ENCODE peak calls at places on chromosomes 7 and 10, in ten cellular contexts. Z, C, L, T, N, S, J, O, G and I are unnamed samples.

GRCh38 chr10:88064608-88065383 is 201.4 kb downstream of the PTEN start:
- DNase-seq in C (peak; percentile 55), S (no peak), T (peak; percentile 65), N (peak; percentile 68), O (no peak), J (peak; percentile 71), Z (peak; percentile 65), L (no peak), G (no peak), I (no peak)

GRCh38 chr10:19651549-19651948 is 164.7 kb upstream of the PLXDC2 start:
- DNase-seq in C (no peak), J (no peak), G (no peak), Z (no peak), S (no peak), L (no peak), N (no peak), O (no peak), T (no peak), I (no peak)

GRCh38 chr10:70748801-70749573 is 36.2 kb downstream of the TBATA start:
- DNase-seq in T (no peak), S (no peak), G (peak; percentile 40), Z (no peak), L (no peak), O (peak; percentile 25), N (peak; percentile 16), C (no peak), J (no peak), I (no peak)

GRCh38 chr10:113000876-113001598 is 51.0 kb downstream of the TCF7L2 start:
- DNase-seq in T (peak; percentile 40), Z (no peak), O (no peak), S (peak; percentile 39), L (no peak), G (no peak), C (peak; percentile 89), N (peak; percentile 66), J (peak; percentile 24), I (no peak)

GRCh38 chr7:139915864-139916716 is 87.0 kb downstream of the TBXAS1 start:
- DNase-seq in T (peak; percentile 38), O (no peak), N (no peak), G (no peak), L (no peak), C (peak; percentile 20), J (no peak), Z (no peak), S (no peak), I (peak; percentile 5)

GRCh38 chr7:126696639-126697038 is 556.1 kb downstream of the GRM8 start:
- DNase-seq in O (no peak), C (no peak), Z (no peak), J (no peak), G (no peak), L (no peak), N (no peak), S (no peak), T (no peak), I (no peak)

GRCh38 chr10:114029655-114030054 is 14.0 kb upstream of the ADRB1 start:
- DNase-seq in O (no peak), T (no peak), Z (no peak), S (no peak), L (no peak), J (no peak), G (no peak), N (no peak), C (no peak), I (no peak)

GRCh38 chr7:94059747-94060146 is 55.6 kb upstream of the BET1 start:
- DNase-seq in Z (no peak), O (no peak), J (no peak), C (no peak), L (no peak), G (no peak), S (no peak), T (no peak), N (no peak), I (no peak)

GRCh38 chr10:129078746-129079480 is 388.1 kb upstream of the MGMT start:
- DNase-seq in J (no peak), O (no peak), Z (no peak), G (no peak), S (no peak), C (no peak), L (no peak), T (no peak), N (no peak), I (no peak)

GRCh38 chr7:105788356-105788755 is 88.0 kb downstream of the ATXN7L1 start:
- DNase-seq in S (no peak), G (no peak), C (no peak), T (no peak), J (no peak), O (no peak), N (no peak), L (no peak), Z (no peak), I (no peak)

GRCh38 chr7:152924238-152924637 is 164.7 kb downstream of the ACTR3B start:
- DNase-seq in L (no peak), T (no peak), Z (no peak), G (no peak), N (no peak), J (no peak), O (no peak), S (no peak), C (no peak), I (no peak)

GRCh38 chr7:15459018-15459621 is 102.7 kb downstream of the AGMO start:
- DNase-seq in S (no peak), J (no peak), C (no peak), G (no peak), T (no peak), L (no peak), O (no peak), N (no peak), Z (no peak), I (no peak)

GRCh38 chr10:81248846-81249245 is 626.1 kb upstream of the NRG3 start:
- DNase-seq in J (no peak), G (no peak), O (no peak), L (no peak), T (no peak), Z (no peak), N (no peak), C (no peak), S (no peak), I (no peak)

GRCh38 chr10:32937824-32938482 is 20.1 kb downstream of the ITGB1 start:
- DNase-seq in N (no peak), J (no peak), Z (no peak), C (peak; percentile 35), G (no peak), O (no peak), S (no peak), L (no peak), T (no peak), I (no peak)

GRCh38 chr7:117683736-117684135 is 189.5 kb downstream of the CTTNBP2 start:
- DNase-seq in C (no peak), S (no peak), O (no peak), G (no peak), Z (no peak), T (no peak), J (no peak), L (no peak), N (no peak), I (no peak)

GRCh38 chr10:48496831-48497792 is 107.8 kb downstream of the ARHGAP22 start:
- DNase-seq in T (no peak), C (peak; percentile 54), O (no peak), J (no peak), L (no peak), S (no peak), G (no peak), N (no peak), Z (no peak), I (no peak)

GRCh38 chr7:77940647-77941046 is 142.1 kb downstream of the PHTF2 start:
- DNase-seq in L (no peak), C (peak; percentile 44), G (no peak), T (no peak), O (no peak), S (peak; percentile 48), Z (peak; percentile 13), N (no peak), J (no peak), I (no peak)

DNA sequence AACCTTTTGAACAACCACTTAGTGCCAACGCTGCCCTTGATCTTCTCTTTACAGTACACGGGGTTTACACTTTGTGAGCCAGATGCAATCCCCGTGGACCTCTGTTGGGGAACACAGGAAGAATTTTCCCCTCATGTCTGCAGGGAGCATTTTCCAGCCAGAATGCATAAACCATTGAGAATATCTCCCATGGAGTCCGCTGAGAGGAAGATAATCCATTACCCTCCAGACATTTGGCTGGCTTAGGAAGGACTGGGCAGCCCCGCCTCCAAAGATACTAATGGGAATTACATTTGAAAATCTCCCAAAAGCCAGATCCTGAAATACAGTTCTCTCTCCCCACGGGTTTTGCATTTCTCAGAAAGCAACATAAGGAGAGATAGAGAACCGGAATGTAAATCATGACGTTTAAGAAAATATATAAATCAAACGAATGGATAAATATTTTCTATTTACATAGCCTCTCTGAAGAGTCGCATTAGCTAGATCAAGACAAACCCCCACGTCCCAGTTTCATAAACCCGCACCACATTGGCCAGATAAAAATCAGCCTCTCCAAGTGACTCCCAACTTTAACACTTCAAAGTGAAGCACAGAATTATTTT is 53.5 kb downstream of the TRIL start:
- DNase-seq in Z (no peak), C (no peak), S (peak; percentile 34), N (no peak), G (no peak), J (no peak), L (no peak), O (no peak), T (no peak), I (no peak)
- H3K4me3 ChIP-seq in Z (no peak overlapping the region), C (no peak overlapping the region), S (no peak overlapping the region), N (peak overlapping the region; percentile 40), G (peak overlapping the region; percentile 34), J (peak overlapping the region; percentile 43), L (no peak overlapping the region), O (no peak overlapping the region), T (no peak overlapping the region), I (no peak overlapping the region)

GRCh38 chr7:3439333-3440030 is 138.4 kb downstream of the SDK1 start:
- DNase-seq in C (no peak), Z (no peak), L (no peak), T (no peak), N (no peak), J (no peak), G (no peak), S (no peak), O (no peak), I (no peak)
- H3K27ac ChIP-seq in C (no peak overlapping the region), Z (no peak overlapping the region), L (no peak overlapping the region), T (no peak overlapping the region), N (no peak overlapping the region), J (no peak overlapping the region), G (no peak overlapping the region), S (no peak overlapping the region), O (no peak overlapping the region), I (no peak overlapping the region)

GRCh38 chr7:5283421-5284303 is 919 bp downstream of the SLC29A4 start:
- DNase-seq in O (no peak), Z (no peak), J (no peak), L (peak; percentile 84), T (peak; percentile 36), C (peak; percentile 34), G (no peak), N (no peak), S (peak; percentile 47), I (no peak)
- H3K4me3 ChIP-seq in O (peak overlapping the region; percentile 37), Z (no peak overlapping the region), J (peak overlapping the region; percentile 69), L (peak overlapping the region; percentile 37), T (peak overlapping the region; percentile 27), C (peak overlapping the region; percentile 54), G (peak overlapping the region; percentile 42), N (peak overlapping the region; percentile 75), S (peak overlapping the region; percentile 67), I (peak overlapping the region; percentile 29)

DNA sequence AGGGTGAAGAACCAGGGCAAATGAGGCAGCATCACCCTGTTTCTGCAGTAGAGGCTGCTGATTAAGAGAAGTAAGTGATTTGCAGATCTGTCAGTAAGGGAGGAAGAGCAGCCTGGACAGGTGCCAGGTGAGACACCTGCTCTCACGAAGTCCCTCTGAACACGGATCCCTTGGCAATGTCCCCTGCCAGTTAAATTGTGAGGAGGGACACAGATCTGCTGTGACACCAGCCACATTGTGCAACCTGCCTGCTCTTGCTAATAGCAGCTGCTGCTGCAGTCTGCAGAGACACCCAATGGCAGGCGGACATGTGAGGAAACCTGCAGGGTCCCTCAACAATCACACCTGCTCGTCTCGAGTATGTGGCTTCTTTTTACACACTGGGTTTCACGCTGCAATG is 31.9 kb downstream of the ANXA11 start:
- DNase-seq in C (no peak), L (no peak), N (no peak), Z (no peak), G (no peak), O (no peak), S (no peak), J (no peak), T (no peak), I (no peak)
- H3K27ac ChIP-seq in C (no peak overlapping the region), L (no peak overlapping the region), N (no peak overlapping the region), Z (no peak overlapping the region), G (no peak overlapping the region), O (no peak overlapping the region), S (no peak overlapping the region), J (no peak overlapping the region), T (no peak overlapping the region), I (no peak overlapping the region)